ENCODE peak calls at places on chromosome 15, in six cellular contexts. One of them, this sample, is unnamed.

GRCh38 chr15:28989239-28989830 is 103.6 kb downstream of the APBA2 start:
- DNase-seq in CD8-positive, alpha-beta memory T cell: no peak
- DNase-seq in lung: no peak
- DNase-seq in PC-3: peak; percentile 25
- DNase-seq in left lung: no peak
- DNase-seq in Panc1: no peak
- DNase-seq in this sample: peak; percentile 39

GRCh38 chr15:51403072-51403878 is 61.8 kb downstream of the GLDN start:
- DNase-seq in CD8-positive, alpha-beta memory T cell: no peak
- DNase-seq in lung: peak; percentile 26
- DNase-seq in PC-3: peak; percentile 76
- DNase-seq in left lung: no peak
- DNase-seq in Panc1: no peak
- DNase-seq in this sample: peak; percentile 60

GRCh38 chr15:88061452-88061851 is 195.1 kb downstream of the NTRK3 start:
- DNase-seq in CD8-positive, alpha-beta memory T cell: no peak
- DNase-seq in lung: no peak
- DNase-seq in PC-3: no peak
- DNase-seq in left lung: no peak
- DNase-seq in Panc1: no peak
- DNase-seq in this sample: no peak

GRCh38 chr15:57198654-57199241 is 177.6 kb upstream of the CGNL1 start:
- DNase-seq in CD8-positive, alpha-beta memory T cell: no peak
- DNase-seq in lung: no peak
- DNase-seq in PC-3: peak; percentile 28
- DNase-seq in left lung: no peak
- DNase-seq in Panc1: no peak
- DNase-seq in this sample: no peak

GRCh38 chr15:60512937-60513336 is 34.0 kb upstream of the ICE2 start:
- DNase-seq in CD8-positive, alpha-beta memory T cell: no peak
- DNase-seq in lung: no peak
- DNase-seq in PC-3: no peak
- DNase-seq in left lung: no peak
- DNase-seq in Panc1: no peak
- DNase-seq in this sample: no peak

GRCh38 chr15:29570931-29571727 is 251.1 kb downstream of the TJP1 start:
- DNase-seq in CD8-positive, alpha-beta memory T cell: no peak
- DNase-seq in lung: no peak
- DNase-seq in PC-3: peak; percentile 10
- DNase-seq in left lung: peak; percentile 80
- DNase-seq in Panc1: no peak
- DNase-seq in this sample: no peak

GRCh38 chr15:57867970-57868791 is 161.7 kb downstream of the POLR2M start:
- DNase-seq in CD8-positive, alpha-beta memory T cell: no peak
- DNase-seq in lung: no peak
- DNase-seq in PC-3: no peak
- DNase-seq in left lung: no peak
- DNase-seq in Panc1: no peak
- DNase-seq in this sample: no peak

GRCh38 chr15:88982304-88982945 is 69.2 kb upstream of the MFGE8 start:
- DNase-seq in CD8-positive, alpha-beta memory T cell: no peak
- DNase-seq in lung: no peak
- DNase-seq in PC-3: peak; percentile 93
- DNase-seq in left lung: no peak
- DNase-seq in Panc1: no peak
- DNase-seq in this sample: peak; percentile 78

GRCh38 chr15:70201376-70201775 is 103.7 kb upstream of the TLE3 start:
- DNase-seq in CD8-positive, alpha-beta memory T cell: no peak
- DNase-seq in lung: no peak
- DNase-seq in PC-3: no peak
- DNase-seq in left lung: no peak
- DNase-seq in Panc1: no peak
- DNase-seq in this sample: no peak

GRCh38 chr15:49645937-49646336 is 25.1 kb downstream of the DTWD1 start:
- DNase-seq in CD8-positive, alpha-beta memory T cell: no peak
- DNase-seq in lung: no peak
- DNase-seq in PC-3: peak; percentile 52
- DNase-seq in left lung: no peak
- DNase-seq in Panc1: no peak
- DNase-seq in this sample: peak; percentile 90

GRCh38 chr15:57033715-57034439 is 115.4 kb downstream of the TCF12 start:
- DNase-seq in CD8-positive, alpha-beta memory T cell: no peak
- DNase-seq in lung: no peak
- DNase-seq in PC-3: peak; percentile 37
- DNase-seq in left lung: no peak
- DNase-seq in Panc1: no peak
- DNase-seq in this sample: no peak

GRCh38 chr15:29435811-29436210 is 166.2 kb upstream of the NSMCE3 start:
- DNase-seq in CD8-positive, alpha-beta memory T cell: no peak
- DNase-seq in lung: no peak
- DNase-seq in PC-3: peak; percentile 20
- DNase-seq in left lung: no peak
- DNase-seq in Panc1: no peak
- DNase-seq in this sample: no peak

GRCh38 chr15:66480267-66480666 is 17.3 kb downstream of the SNAPC5 start:
- DNase-seq in CD8-positive, alpha-beta memory T cell: no peak
- DNase-seq in lung: no peak
- DNase-seq in PC-3: no peak
- DNase-seq in left lung: no peak
- DNase-seq in Panc1: no peak
- DNase-seq in this sample: no peak

GRCh38 chr15:58392611-58393161 is 39.1 kb upstream of the LIPC start:
- DNase-seq in CD8-positive, alpha-beta memory T cell: no peak
- DNase-seq in lung: no peak
- DNase-seq in PC-3: peak; percentile 24
- DNase-seq in left lung: no peak
- DNase-seq in Panc1: no peak
- DNase-seq in this sample: no peak

GRCh38 chr15:79049416-79049815 is 41.2 kb downstream of the RASGRF1 start:
- DNase-seq in CD8-positive, alpha-beta memory T cell: no peak
- DNase-seq in lung: no peak
- DNase-seq in PC-3: no peak
- DNase-seq in left lung: no peak
- DNase-seq in Panc1: no peak
- DNase-seq in this sample: no peak

GRCh38 chr15:89462198-89462912 is 34.0 kb downstream of the RHCG start:
- DNase-seq in CD8-positive, alpha-beta memory T cell: no peak
- DNase-seq in lung: no peak
- DNase-seq in PC-3: no peak
- DNase-seq in left lung: no peak
- DNase-seq in Panc1: no peak
- DNase-seq in this sample: no peak

GRCh38 chr15:60096157-60096556 is 92.0 kb downstream of the FOXB1 start:
- DNase-seq in CD8-positive, alpha-beta memory T cell: no peak
- DNase-seq in lung: no peak
- DNase-seq in PC-3: peak; percentile 52
- DNase-seq in left lung: no peak
- DNase-seq in Panc1: no peak
- DNase-seq in this sample: peak; percentile 71

GRCh38 chr15:58419803-58420524 is 11.8 kb upstream of the LIPC start:
- DNase-seq in CD8-positive, alpha-beta memory T cell: no peak
- DNase-seq in lung: no peak
- DNase-seq in PC-3: no peak
- DNase-seq in left lung: no peak
- DNase-seq in Panc1: no peak
- DNase-seq in this sample: no peak

GRCh38 chr15:40344631-40345120 is 3.9 kb upstream of the CCDC9B start:
- DNase-seq in CD8-positive, alpha-beta memory T cell: peak; percentile 76
- DNase-seq in lung: peak; percentile 70
- DNase-seq in PC-3: peak; percentile 69
- DNase-seq in left lung: peak; percentile 87
- DNase-seq in Panc1: no peak
- DNase-seq in this sample: peak; percentile 53

GRCh38 chr15:55420171-55420871 is 12.0 kb downstream of the PIERCE2 start:
- DNase-seq in CD8-positive, alpha-beta memory T cell: no peak
- DNase-seq in lung: no peak
- DNase-seq in PC-3: no peak
- DNase-seq in left lung: no peak
- DNase-seq in Panc1: no peak
- DNase-seq in this sample: no peak

GRCh38 chr15:31036783-31037182 is 45.4 kb upstream of the MTMR10 start:
- DNase-seq in CD8-positive, alpha-beta memory T cell: no peak
- DNase-seq in lung: no peak
- DNase-seq in PC-3: no peak
- DNase-seq in left lung: no peak
- DNase-seq in Panc1: no peak
- DNase-seq in this sample: no peak

GRCh38 chr15:41501191-41501917 is 7.7 kb downstream of the ITPKA start:
- DNase-seq in CD8-positive, alpha-beta memory T cell: peak; percentile 53
- DNase-seq in lung: no peak
- DNase-seq in PC-3: no peak
- DNase-seq in left lung: no peak
- DNase-seq in Panc1: no peak
- DNase-seq in this sample: no peak

GRCh38 chr15:47773163-47773562 is 55.9 kb downstream of the SEMA6D start:
- DNase-seq in CD8-positive, alpha-beta memory T cell: no peak
- DNase-seq in lung: no peak
- DNase-seq in PC-3: peak; percentile 4
- DNase-seq in left lung: no peak
- DNase-seq in Panc1: no peak
- DNase-seq in this sample: no peak

GRCh38 chr15:31459011-31459748 is 132.5 kb downstream of the KLF13 start:
- DNase-seq in CD8-positive, alpha-beta memory T cell: no peak
- DNase-seq in lung: no peak
- DNase-seq in PC-3: no peak
- DNase-seq in left lung: no peak
- DNase-seq in Panc1: no peak
- DNase-seq in this sample: peak; percentile 60

GRCh38 chr15:70802629-70803028 is 39.3 kb upstream of the UACA start:
- DNase-seq in CD8-positive, alpha-beta memory T cell: no peak
- DNase-seq in lung: no peak
- DNase-seq in PC-3: peak; percentile 80
- DNase-seq in left lung: no peak
- DNase-seq in Panc1: no peak
- DNase-seq in this sample: peak; percentile 73

GRCh38 chr15:55912982-55913381 is 80.4 kb downstream of the NEDD4 start:
- DNase-seq in CD8-positive, alpha-beta memory T cell: no peak
- DNase-seq in lung: no peak
- DNase-seq in PC-3: no peak
- DNase-seq in left lung: no peak
- DNase-seq in Panc1: no peak
- DNase-seq in this sample: no peak

GRCh38 chr15:26038693-26039092 is 175.6 kb upstream of the ATP10A start:
- DNase-seq in CD8-positive, alpha-beta memory T cell: no peak
- DNase-seq in lung: no peak
- DNase-seq in PC-3: no peak
- DNase-seq in left lung: no peak
- DNase-seq in Panc1: no peak
- DNase-seq in this sample: no peak

GRCh38 chr15:63189955-63190691 is 717 bp downstream of the RAB8B start:
- DNase-seq in CD8-positive, alpha-beta memory T cell: no peak
- DNase-seq in lung: no peak
- DNase-seq in PC-3: no peak
- DNase-seq in left lung: no peak
- DNase-seq in Panc1: no peak
- DNase-seq in this sample: no peak

GRCh38 chr15:63192604-63193206 is 3.3 kb downstream of the RAB8B start:
- DNase-seq in CD8-positive, alpha-beta memory T cell: no peak
- DNase-seq in lung: no peak
- DNase-seq in PC-3: no peak
- DNase-seq in left lung: no peak
- DNase-seq in Panc1: no peak
- DNase-seq in this sample: no peak

GRCh38 chr15:63191895-63192603 is 2.6 kb downstream of the RAB8B start:
- DNase-seq in CD8-positive, alpha-beta memory T cell: peak; percentile 81
- DNase-seq in lung: no peak
- DNase-seq in PC-3: no peak
- DNase-seq in left lung: no peak
- DNase-seq in Panc1: no peak
- DNase-seq in this sample: no peak

GRCh38 chr15:63188937-63189871 is at the start of gene RAB8B:
- DNase-seq in CD8-positive, alpha-beta memory T cell: peak; percentile 97
- DNase-seq in lung: peak; percentile 98
- DNase-seq in PC-3: peak; percentile 91
- DNase-seq in left lung: peak; percentile 99
- DNase-seq in Panc1: peak; percentile 62
- DNase-seq in this sample: peak; percentile 96

GRCh38 chr15:63190993-63191392 is 1.6 kb downstream of the RAB8B start:
- DNase-seq in CD8-positive, alpha-beta memory T cell: no peak
- DNase-seq in lung: no peak
- DNase-seq in PC-3: no peak
- DNase-seq in left lung: no peak
- DNase-seq in Panc1: no peak
- DNase-seq in this sample: no peak
- H3K4me3 ChIP-seq in CD8-positive, alpha-beta memory T cell: peak overlapping the region; percentile 84
- H3K4me3 ChIP-seq in lung: no peak overlapping the region
- H3K4me3 ChIP-seq in PC-3: peak overlapping the region; percentile 89
- H3K4me3 ChIP-seq in left lung: peak overlapping the region; percentile 68
- H3K4me3 ChIP-seq in Panc1: no peak overlapping the region
- H3K4me3 ChIP-seq in this sample: peak overlapping the region; percentile 7

GRCh38 chr15:42996871-42997270 is 76.3 kb upstream of the TTBK2 start:
- DNase-seq in CD8-positive, alpha-beta memory T cell: no peak
- DNase-seq in lung: no peak
- DNase-seq in PC-3: no peak
- DNase-seq in left lung: no peak
- DNase-seq in Panc1: no peak
- DNase-seq in this sample: no peak
- H3K36me3 ChIP-seq in CD8-positive, alpha-beta memory T cell: no peaks in the 10 kb centered on the region
- H3K36me3 ChIP-seq in lung: peaks cover 15% of the 10 kb centered on the region
- H3K36me3 ChIP-seq in PC-3: no peaks in the 10 kb centered on the region
- H3K36me3 ChIP-seq in left lung: peaks cover 74% of the 10 kb centered on the region
- H3K36me3 ChIP-seq in Panc1: peaks cover 6% of the 10 kb centered on the region
- H3K36me3 ChIP-seq in this sample: peaks cover 4% of the 10 kb centered on the region

GRCh38 chr15:74373731-74374647 is 6.5 kb upstream of the CYP11A1 start:
- DNase-seq in CD8-positive, alpha-beta memory T cell: peak; percentile 96
- DNase-seq in lung: peak; percentile 95
- DNase-seq in PC-3: peak; percentile 89
- DNase-seq in left lung: peak; percentile 96
- DNase-seq in Panc1: no peak
- DNase-seq in this sample: peak; percentile 83

GRCh38 chr15:74373056-74373650 is 5.7 kb upstream of the CYP11A1 start:
- DNase-seq in CD8-positive, alpha-beta memory T cell: no peak
- DNase-seq in lung: no peak
- DNase-seq in PC-3: no peak
- DNase-seq in left lung: no peak
- DNase-seq in Panc1: no peak
- DNase-seq in this sample: no peak

GRCh38 chr15:74376226-74376625 is 8.8 kb upstream of the CYP11A1 start:
- DNase-seq in CD8-positive, alpha-beta memory T cell: no peak
- DNase-seq in lung: no peak
- DNase-seq in PC-3: no peak
- DNase-seq in left lung: no peak
- DNase-seq in Panc1: no peak
- DNase-seq in this sample: no peak

GRCh38 chr15:74375303-74375693 is 7.9 kb upstream of the CYP11A1 start:
- DNase-seq in CD8-positive, alpha-beta memory T cell: peak; percentile 87
- DNase-seq in lung: peak; percentile 84
- DNase-seq in PC-3: peak; percentile 93
- DNase-seq in left lung: no peak
- DNase-seq in Panc1: peak; percentile 71
- DNase-seq in this sample: peak; percentile 77

GRCh38 chr15:74374648-74375302 is 7.3 kb upstream of the CYP11A1 start:
- DNase-seq in CD8-positive, alpha-beta memory T cell: no peak
- DNase-seq in lung: no peak
- DNase-seq in PC-3: no peak
- DNase-seq in left lung: no peak
- DNase-seq in Panc1: no peak
- DNase-seq in this sample: no peak
- H3K27ac ChIP-seq in CD8-positive, alpha-beta memory T cell: no peak overlapping the region
- H3K27ac ChIP-seq in lung: no peak overlapping the region
- H3K27ac ChIP-seq in PC-3: no peak overlapping the region
- H3K27ac ChIP-seq in left lung: no peak overlapping the region
- H3K27ac ChIP-seq in Panc1: peak overlapping the region; percentile 20
- H3K27ac ChIP-seq in this sample: no peak overlapping the region

GRCh38 chr15:74768771-74769342 is 13.0 kb upstream of the CSK start:
- DNase-seq in CD8-positive, alpha-beta memory T cell: peak; percentile 76
- DNase-seq in lung: peak; percentile 62
- DNase-seq in PC-3: peak; percentile 64
- DNase-seq in left lung: peak; percentile 85
- DNase-seq in Panc1: no peak
- DNase-seq in this sample: peak; percentile 40
- H3K4me3 ChIP-seq in CD8-positive, alpha-beta memory T cell: no peak overlapping the region
- H3K4me3 ChIP-seq in lung: no peak overlapping the region
- H3K4me3 ChIP-seq in PC-3: peak overlapping the region; percentile 61
- H3K4me3 ChIP-seq in left lung: no peak overlapping the region
- H3K4me3 ChIP-seq in Panc1: no peak overlapping the region
- H3K4me3 ChIP-seq in this sample: no peak overlapping the region

This sample was measured in brain microvascular endothelial cell.